ENCODE peak calls at places on chromosomes 7 and 10, in ten cellular contexts. V is right lobe of liver, X is left ventricle myocardium inferior, E is neural progenitor cell, C is fibroblast of lung, M is PC-3, P is HL-60, L is A673, I is brain microvascular endothelial cell, W is ovary. Y is an unnamed sample.

GRCh38 chr7:114414151-114415053 is at the start of gene FOXP2:
- DNase-seq in V (no peak), X (no peak), E (peak; percentile 14), C (peak; percentile 46), M (no peak), P (no peak), L (no peak), I (peak; percentile 17), W (no peak), Y (peak; percentile 46)

GRCh38 chr7:50226669-50227068 is 77.8 kb upstream of the IKZF1 start:
- DNase-seq in V (no peak), X (no peak), E (no peak), C (no peak), M (no peak), P (no peak), L (no peak), I (no peak), W (no peak), Y (no peak)

GRCh38 chr10:26573674-26574073 is 123.8 kb upstream of the PDSS1 start:
- DNase-seq in V (no peak), X (no peak), E (no peak), C (no peak), M (no peak), P (peak; percentile 21), L (peak; percentile 11), I (no peak), W (no peak), Y (no peak)

GRCh38 chr7:127598318-127598717 is 4.8 kb downstream of the FSCN3 start:
- DNase-seq in V (no peak), X (no peak), E (peak; percentile 34), C (no peak), M (peak; percentile 19), P (no peak), L (peak; percentile 44), I (no peak), W (no peak), Y (no peak)

GRCh38 chr10:69065406-69066361 is 22.2 kb upstream of the SRGN start:
- DNase-seq in V (no peak), X (peak; percentile 55), E (no peak), C (peak; percentile 65), M (peak; percentile 59), P (peak; percentile 84), L (no peak), I (peak; percentile 86), W (no peak), Y (peak; percentile 53)

GRCh38 chr7:83648464-83649241 is at the start of gene SEMA3E:
- DNase-seq in V (no peak), X (no peak), E (peak; percentile 70), C (peak; percentile 72), M (peak; percentile 52), P (no peak), L (no peak), I (peak; percentile 30), W (no peak), Y (peak; percentile 67)

GRCh38 chr10:15879058-15879457 is 18.8 kb upstream of the MINDY3 start:
- DNase-seq in V (no peak), X (no peak), E (peak; percentile 27), C (peak; percentile 24), M (peak; percentile 47), P (no peak), L (peak; percentile 71), I (peak; percentile 27), W (no peak), Y (no peak)

GRCh38 chr7:107782374-107782773 is 20.6 kb downstream of the SLC26A3 start:
- DNase-seq in V (no peak), X (no peak), E (no peak), C (no peak), M (no peak), P (no peak), L (no peak), I (no peak), W (no peak), Y (no peak)

GRCh38 chr10:15738237-15738928 is 18.7 kb upstream of the ITGA8 start:
- DNase-seq in V (no peak), X (no peak), E (no peak), C (no peak), M (no peak), P (no peak), L (no peak), I (peak; percentile 7), W (no peak), Y (no peak)

GRCh38 chr10:31723074-31723750 is 205.4 kb downstream of the ARHGAP12 start:
- DNase-seq in V (no peak), X (no peak), E (no peak), C (peak; percentile 41), M (no peak), P (no peak), L (no peak), I (peak; percentile 14), W (no peak), Y (no peak)

GRCh38 chr10:99233000-99233679 is 2.5 kb downstream of the HPSE2 start:
- DNase-seq in V (no peak), X (no peak), E (peak; percentile 24), C (no peak), M (no peak), P (no peak), L (no peak), I (no peak), W (no peak), Y (no peak)

GRCh38 chr7:96388166-96388565 is 66.3 kb upstream of the SLC25A13 start:
- DNase-seq in V (no peak), X (no peak), E (no peak), C (peak; percentile 65), M (peak; percentile 67), P (no peak), L (no peak), I (peak; percentile 9), W (no peak), Y (peak; percentile 56)

DNA sequence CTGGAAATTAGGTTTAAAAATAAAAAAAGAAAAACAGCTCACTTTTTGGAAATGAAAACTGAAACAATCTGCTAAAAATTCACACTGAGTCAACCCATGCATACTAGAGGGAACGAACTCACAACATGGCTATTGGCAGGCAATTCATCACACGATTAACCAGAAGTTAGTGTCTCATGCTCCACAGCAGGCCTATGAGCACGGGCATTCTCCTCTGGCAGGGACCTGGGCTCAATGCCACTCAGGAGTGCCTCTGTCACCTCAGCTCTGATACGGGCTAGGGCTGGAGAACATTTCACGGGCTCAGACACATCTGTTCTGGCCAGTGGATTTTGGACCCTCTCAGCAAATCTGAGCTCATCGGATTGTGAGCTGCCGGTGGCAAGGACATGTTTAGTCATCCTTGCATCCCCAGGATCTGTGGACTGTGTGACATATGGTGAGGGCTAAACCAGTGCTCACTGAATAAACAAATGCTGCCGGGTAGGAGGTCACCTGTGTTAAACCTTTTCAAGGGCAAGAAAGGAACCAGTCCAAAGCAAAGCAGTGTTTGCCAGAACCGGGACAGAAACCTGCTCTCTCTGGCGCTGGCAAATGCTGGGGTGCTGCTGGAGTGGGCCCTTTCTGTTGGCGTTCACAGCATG is 40.1 kb downstream of the POLR3A start:
- DNase-seq in V (no peak), X (peak; percentile 65), E (no peak), C (peak; percentile 63), M (peak; percentile 86), P (no peak), L (no peak), I (no peak), W (no peak), Y (peak; percentile 47)
- H3K27ac ChIP-seq in V (no peak overlapping the region), X (peak overlapping the region; percentile 83), E (no peak overlapping the region), C (no peak overlapping the region), M (no peak overlapping the region), P (no peak overlapping the region), L (no peak overlapping the region), I (no peak overlapping the region), W (no peak overlapping the region), Y (peak overlapping the region; percentile 42)

DNA sequence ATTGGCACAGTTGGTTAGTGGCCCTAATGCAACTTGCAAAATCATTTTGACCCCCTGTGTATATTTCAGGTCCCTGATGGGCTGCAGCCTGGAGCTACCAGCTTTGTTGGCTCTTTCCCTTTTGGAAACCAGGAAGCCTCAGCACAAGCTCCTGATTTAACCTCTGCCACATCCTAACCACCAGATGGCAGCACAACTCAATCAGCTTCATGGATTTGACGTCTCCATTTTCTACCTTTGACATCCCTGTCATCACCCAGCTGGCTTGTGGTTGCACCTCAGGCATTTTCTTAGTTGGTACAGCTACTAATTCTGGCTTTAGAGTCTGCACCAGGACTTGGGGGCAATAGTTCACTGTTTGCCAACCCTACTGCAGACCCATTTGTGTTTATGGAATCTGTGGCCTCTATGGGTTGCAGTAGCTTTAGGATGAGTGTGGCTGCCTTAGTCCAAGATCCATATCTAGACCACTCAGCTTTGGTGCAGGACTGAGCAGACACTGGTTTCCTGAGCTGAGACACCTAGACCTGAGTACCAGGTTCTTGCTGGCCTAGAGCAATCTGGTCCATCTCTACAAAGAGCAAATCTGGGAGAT is 456.2 kb downstream of the REEP3 start:
- DNase-seq in V (no peak), X (no peak), E (peak; percentile 68), C (no peak), M (peak; percentile 79), P (peak; percentile 45), L (peak; percentile 68), I (peak; percentile 48), W (no peak), Y (peak; percentile 2)
- TF ChIP-seq CTCF in V (peak; percentile 61), X (peak; percentile 52), E (peak; percentile 77), C (peak; percentile 61), M (peak; percentile 86), P (peak; percentile 76), L (peak; percentile 83), I (peak; percentile 77), W (no peak), Y (peak; percentile 56)

GRCh38 chr10:51503378-51503777 is 196.0 kb downstream of the CSTF2T start:
- DNase-seq in V (no peak), X (no peak), E (no peak), C (no peak), M (no peak), P (no peak), L (no peak), I (no peak), W (no peak), Y (no peak)
- H3K27ac ChIP-seq in V (no peak overlapping the region), X (no peak overlapping the region), E (no peak overlapping the region), C (no peak overlapping the region), M (no peak overlapping the region), P (no peak overlapping the region), L (no peak overlapping the region), I (no peak overlapping the region), W (no peak overlapping the region), Y (no peak overlapping the region)

GRCh38 chr7:26685636-26686035 is 178.8 kb downstream of the SKAP2 start:
- DNase-seq in V (no peak), X (no peak), E (no peak), C (no peak), M (no peak), P (no peak), L (peak; percentile 3), I (no peak), W (no peak), Y (no peak)

GRCh38 chr7:26683277-26683676 is 181.1 kb downstream of the SKAP2 start:
- DNase-seq in V (no peak), X (no peak), E (no peak), C (no peak), M (no peak), P (no peak), L (no peak), I (no peak), W (no peak), Y (no peak)

GRCh38 chr7:26684447-26684846 is 179.9 kb downstream of the SKAP2 start:
- DNase-seq in V (no peak), X (no peak), E (no peak), C (peak; percentile 15), M (no peak), P (no peak), L (no peak), I (no peak), W (no peak), Y (no peak)

GRCh38 chr7:26680616-26681015 is 183.8 kb downstream of the SKAP2 start:
- DNase-seq in V (no peak), X (no peak), E (no peak), C (no peak), M (no peak), P (no peak), L (no peak), I (no peak), W (no peak), Y (no peak)

GRCh38 chr7:26681819-26682418 is 182.5 kb downstream of the SKAP2 start:
- DNase-seq in V (no peak), X (no peak), E (no peak), C (peak; percentile 8), M (peak; percentile 53), P (no peak), L (peak; percentile 37), I (no peak), W (no peak), Y (no peak)
- TF ChIP-seq CTCF in V (peak; percentile 82), X (peak; percentile 74), E (peak; percentile 88), C (peak; percentile 67), M (peak; percentile 79), P (peak; percentile 60), L (peak; percentile 80), I (peak; percentile 51), W (no peak), Y (peak; percentile 84)